ENCODE peak calls at places on chromosomes 5 and 9, in four cellular contexts. G, Y, D and Z are unnamed samples.

GRCh38 chr5:75465480-75465879 is 45.9 kb downstream of the CERT1 start:
- DNase-seq in G (no peak), Y (no peak), D (no peak), Z (no peak)

GRCh38 chr5:147464211-147464610 is 45.7 kb downstream of the DPYSL3 start:
- DNase-seq in G (no peak), Y (no peak), D (no peak), Z (no peak)

GRCh38 chr5:37208883-37209808 is 40.0 kb downstream of the CPLANE1 start:
- DNase-seq in G (peak), Y (no peak), D (peak), Z (no peak)

GRCh38 chr5:179393078-179393477 is 47.8 kb upstream of the ADAMTS2 start:
- DNase-seq in G (no peak), Y (no peak), D (no peak), Z (no peak)

GRCh38 chr5:170757182-170757601 is 26.3 kb upstream of the GABRP start:
- DNase-seq in G (no peak), Y (peak), D (no peak), Z (no peak)

GRCh38 chr5:59698207-59698606 is 195.3 kb downstream of the PDE4D start:
- DNase-seq in G (no peak), Y (no peak), D (no peak), Z (no peak)

GRCh38 chr9:108167136-108167900 is 677.7 kb upstream of the KLF4 start:
- DNase-seq in G (no peak), Y (peak), D (no peak), Z (no peak)

GRCh38 chr5:147568710-147569109 is 58.8 kb upstream of the DPYSL3 start:
- DNase-seq in G (no peak), Y (no peak), D (no peak), Z (no peak)

GRCh38 chr9:98118640-98119601 is at the start of gene TRIM14:
- DNase-seq in G (peak), Y (no peak), D (peak), Z (peak)

GRCh38 chr5:10580531-10581423 is 16.9 kb downstream of the ANKRD33B start:
- DNase-seq in G (no peak), Y (no peak), D (no peak), Z (no peak)

GRCh38 chr5:165630211-165630866 is 2124.9 kb downstream of the MAT2B start:
- DNase-seq in G (no peak), Y (no peak), D (peak), Z (no peak)

GRCh38 chr5:81848368-81848767 is 97.5 kb upstream of the SSBP2 start:
- DNase-seq in G (no peak), Y (no peak), D (no peak), Z (no peak)

GRCh38 chr5:77832166-77832770 is 56.1 kb upstream of the TBCA start:
- DNase-seq in G (no peak), Y (no peak), D (no peak), Z (no peak)

GRCh38 chr5:27403248-27403882 is 365.0 kb upstream of the CDH9 start:
- DNase-seq in G (no peak), Y (no peak), D (no peak), Z (no peak)

GRCh38 chr9:130745210-130745800 is 51.7 kb downstream of the EXOSC2 start:
- DNase-seq in G (no peak), Y (no peak), D (no peak), Z (no peak)